ENCODE peak calls at places on chromosomes 13 and 19, in nine cellular contexts. Y is AG09309, J is WTC11, Z is heart left ventricle, F is neural progenitor cell, L is RWPE1, O is astrocyte, D is pancreas, M is foreskin fibroblast. U is an unnamed sample.

GRCh38 chr19:29715695-29716581 is 877 bp upstream of the C19orf12 start:
- DNase-seq in M (peak), O (no peak), Z (no peak), J (no peak), L (no peak), Y (no peak), D (no peak), F (no peak), U (no peak)

GRCh38 chr13:110874508-110874960 is 40.3 kb downstream of the ANKRD10 start:
- DNase-seq in Z (peak), M (peak), Y (no peak), L (peak), D (peak), O (peak), F (peak), J (peak), U (peak)

GRCh38 chr13:46751811-46752635 is 44.9 kb downstream of the ESD start:
- DNase-seq in D (no peak), M (peak), Y (peak), L (no peak), J (no peak), F (peak), O (peak), Z (no peak), U (no peak)

GRCh38 chr19:29542776-29543175 is 17.0 kb downstream of the VSTM2B start:
- DNase-seq in M (no peak), O (no peak), Z (no peak), J (no peak), F (no peak), D (no peak), L (no peak), Y (no peak), U (no peak)

GRCh38 chr19:5434970-5435641 is 20.1 kb upstream of the ZNRF4 start:
- DNase-seq in O (peak), J (no peak), L (peak), D (no peak), F (no peak), M (peak), Y (peak), Z (no peak), U (no peak)

GRCh38 chr19:4586691-4587090 is 27.2 kb upstream of the SEMA6B start:
- DNase-seq in Z (no peak), D (no peak), F (no peak), L (no peak), O (no peak), Y (no peak), J (no peak), M (no peak), U (no peak)

GRCh38 chr19:45016388-45017314 is 15.4 kb downstream of the RELB start:
- DNase-seq in J (peak), Y (peak), Z (no peak), O (peak), M (peak), F (peak), D (peak), L (peak), U (peak)

GRCh38 chr19:1214862-1215731 is 9.5 kb downstream of the STK11 start:
- DNase-seq in Y (no peak), Z (peak), L (no peak), D (peak), O (no peak), F (no peak), M (no peak), J (no peak), U (no peak)

GRCh38 chr19:41206926-41207750 is 11.9 kb upstream of the AXL start:
- DNase-seq in Z (peak), Y (no peak), D (no peak), F (no peak), M (peak), L (no peak), O (no peak), J (no peak), U (no peak)

GRCh38 chr13:19587635-19588300 is 26.4 kb upstream of the TPTE2 start:
- DNase-seq in O (peak), Z (no peak), Y (no peak), D (peak), J (no peak), M (peak), F (no peak), L (no peak), U (peak)

GRCh38 chr13:95160112-95160906 is 140.9 kb downstream of the ABCC4 start:
- DNase-seq in Y (no peak), Z (no peak), L (no peak), M (peak), F (no peak), D (no peak), O (peak), J (no peak), U (peak)

GRCh38 chr19:55031178-55031577 is 6.9 kb downstream of the GP6 start:
- DNase-seq in O (no peak), F (no peak), L (no peak), M (no peak), Z (no peak), J (no peak), Y (no peak), D (no peak), U (no peak)

GRCh38 chr19:42140125-42140754 is 8.0 kb upstream of the POU2F2 start:
- DNase-seq in F (peak), L (no peak), Y (no peak), M (peak), O (peak), Z (peak), D (peak), J (peak), U (no peak)

GRCh38 chr13:52371736-52372247 is 34.2 kb downstream of the THSD1 start:
- DNase-seq in Y (no peak), Z (no peak), O (peak), L (peak), D (no peak), J (no peak), M (peak), F (peak), U (peak)

GRCh38 chr13:28320884-28321574 is 173.9 kb downstream of the FLT1 start:
- DNase-seq in M (no peak), Y (no peak), D (no peak), Z (no peak), F (no peak), L (no peak), J (no peak), O (no peak), U (no peak)

GRCh38 chr13:45367358-45367757 is 26.4 kb upstream of the TPT1 start:
- DNase-seq in F (no peak), J (no peak), D (peak), Z (no peak), Y (peak), O (peak), M (peak), L (peak), U (peak)

GRCh38 chr19:55986487-55986886 is at the start of gene NLRP5:
- DNase-seq in O (no peak), J (no peak), Y (no peak), M (no peak), D (no peak), L (no peak), Z (no peak), F (no peak), U (no peak)

GRCh38 chr13:97000295-97000925 is 6.1 kb upstream of the OXGR1 start:
- DNase-seq in L (no peak), D (no peak), Z (no peak), J (no peak), Y (no peak), M (peak), F (no peak), O (peak), U (no peak)

GRCh38 chr13:33548065-33548464 is 262.5 kb upstream of the STARD13 start:
- DNase-seq in M (no peak), J (no peak), Z (no peak), F (no peak), L (no peak), D (no peak), O (no peak), Y (no peak), U (no peak)

GRCh38 chr13:73608731-73609485 is 525.3 kb downstream of the KLF12 start:
- DNase-seq in Z (no peak), D (no peak), O (no peak), L (no peak), Y (no peak), F (no peak), J (no peak), M (no peak), U (no peak)

GRCh38 chr19:1675633-1676350 is 23.4 kb upstream of the TCF3 start:
- DNase-seq in L (no peak), D (peak), Y (no peak), O (no peak), M (no peak), Z (peak), J (no peak), F (peak), U (peak)

GRCh38 chr19:47158879-47159509 is 28.4 kb downstream of the SAE1 start:
- DNase-seq in Z (no peak), M (no peak), Y (no peak), F (no peak), L (peak), J (no peak), O (peak), D (no peak), U (no peak)

GRCh38 chr19:2273356-2274184 is 8.4 kb downstream of the PEAK3 start:
- DNase-seq in Y (no peak), D (peak), Z (peak), L (peak), O (peak), F (peak), M (peak), J (peak), U (peak)

GRCh38 chr19:41324231-41324702 is 14.3 kb downstream of the CCDC97 start:
- DNase-seq in F (no peak), O (no peak), M (no peak), J (no peak), D (no peak), Y (no peak), L (no peak), Z (peak), U (no peak)

GRCh38 chr19:8192227-8192820 is 16.8 kb upstream of the CERS4 start:
- DNase-seq in M (no peak), J (peak), O (no peak), F (peak), D (no peak), L (no peak), Y (no peak), Z (no peak), U (no peak)
- TF ChIP-seq CTCF in M (no peak), J (no peak), O (no peak), F (no peak), D (no peak), L (no peak), Y (no peak), Z (no peak), U (no peak)

GRCh38 chr19:3586124-3586626 is 897 bp downstream of the GIPC3 start:
- DNase-seq in Z (no peak), Y (no peak), F (peak), L (no peak), O (no peak), J (peak), D (peak), M (no peak), U (no peak)
- TF ChIP-seq CTCF in Z (peak), Y (peak), F (peak), L (peak), O (peak), J (peak), D (no peak), M (peak), U (no peak)

GRCh38 chr13:60165391-60166099 is 1.8 kb upstream of the DIAPH3 start:
- DNase-seq in J (no peak), D (no peak), O (peak), L (no peak), Y (no peak), F (no peak), Z (no peak), M (peak), U (no peak)

GRCh38 chr13:60167121-60167520 is 3.4 kb upstream of the DIAPH3 start:
- DNase-seq in D (no peak), J (no peak), M (no peak), Y (no peak), L (no peak), F (no peak), O (no peak), Z (no peak), U (no peak)

GRCh38 chr13:60170414-60170813 is 6.7 kb upstream of the DIAPH3 start:
- DNase-seq in D (no peak), L (no peak), M (no peak), F (no peak), J (no peak), Y (no peak), O (no peak), Z (no peak), U (no peak)

GRCh38 chr13:60174113-60174512 is 10.4 kb upstream of the DIAPH3 start:
- DNase-seq in Y (no peak), L (no peak), J (no peak), F (no peak), M (no peak), Z (no peak), D (no peak), O (no peak), U (no peak)

GRCh38 chr13:60169239-60170031 is 5.7 kb upstream of the DIAPH3 start:
- DNase-seq in J (no peak), F (no peak), D (no peak), M (no peak), Y (no peak), L (no peak), Z (no peak), O (no peak), U (no peak)
- TF ChIP-seq CTCF in J (no peak), F (no peak), D (no peak), M (no peak), Y (no peak), L (no peak), Z (no peak), O (no peak), U (no peak)

GRCh38 chr13:42474954-42475353 is 99.0 kb upstream of the TNFSF11 start:
- DNase-seq in J (no peak), D (no peak), L (no peak), F (no peak), Y (no peak), O (peak), Z (no peak), M (peak), U (no peak)

GRCh38 chr13:42477588-42478190 is 96.3 kb upstream of the TNFSF11 start:
- DNase-seq in Y (no peak), J (no peak), M (peak), Z (no peak), F (no peak), D (peak), O (no peak), L (no peak), U (no peak)

GRCh38 chr13:42484396-42484795 is 89.6 kb upstream of the TNFSF11 start:
- DNase-seq in O (peak), D (no peak), F (no peak), Z (no peak), L (peak), J (no peak), M (peak), Y (no peak), U (no peak)

GRCh38 chr13:42478531-42479156 is 95.3 kb upstream of the TNFSF11 start:
- DNase-seq in J (no peak), Y (no peak), Z (no peak), F (peak), M (peak), O (no peak), L (no peak), D (no peak), U (no peak)
- TF ChIP-seq CTCF in J (no peak), Y (peak), Z (no peak), F (peak), M (peak), O (peak), L (no peak), D (no peak), U (no peak)